ENCODE peak calls at places on chromosomes 1 and 21, in seven cellular contexts. Y, T, E, C, D, B and H are unnamed samples.

GRCh38 chr1:53567458-53568250 is 108.5 kb downstream of the DMRTB1 start:
- DNase-seq in Y (no peak), T (no peak), E (no peak), C (no peak), D (no peak), B (no peak), H (no peak)

GRCh38 chr1:94983343-94983742 is 56.4 kb upstream of the CNN3 start:
- DNase-seq in Y (peak; percentile 18), T (no peak), E (peak; percentile 88), C (no peak), D (no peak), B (no peak), H (no peak)

GRCh38 chr1:27301582-27302199 is 20.3 kb upstream of the TMEM222 start:
- DNase-seq in Y (no peak), T (no peak), E (no peak), C (no peak), D (no peak), B (no peak), H (no peak)

GRCh38 chr1:179788259-179788658 is 45.2 kb downstream of the FAM163A start:
- DNase-seq in Y (no peak), T (no peak), E (no peak), C (no peak), D (no peak), B (no peak), H (no peak)

GRCh38 chr1:193656841-193657240 is 470.4 kb upstream of the B3GALT2 start:
- DNase-seq in Y (no peak), T (no peak), E (peak; percentile 53), C (no peak), D (no peak), B (no peak), H (no peak)

GRCh38 chr1:110490791-110491451 is 28.1 kb downstream of the KCNA10 start:
- DNase-seq in Y (no peak), T (no peak), E (no peak), C (no peak), D (no peak), B (no peak), H (no peak)

GRCh38 chr1:92536593-92537332 is 50.0 kb upstream of the GFI1 start:
- DNase-seq in Y (no peak), T (peak; percentile 82), E (peak; percentile 65), C (no peak), D (no peak), B (peak; percentile 94), H (no peak)

GRCh38 chr1:36703526-36704208 is 221.0 kb upstream of the CSF3R start:
- DNase-seq in Y (peak; percentile 59), T (peak; percentile 5), E (peak; percentile 49), C (peak; percentile 93), D (peak; percentile 78), B (peak; percentile 57), H (peak; percentile 58)

GRCh38 chr21:46639489-46640386 is 4.3 kb downstream of the PRMT2 start:
- DNase-seq in Y (peak; percentile 34), T (no peak), E (peak; percentile 16), C (no peak), D (no peak), B (peak; percentile 15), H (no peak)

GRCh38 chr1:154623358-154623757 is 15.4 kb upstream of the ADAR start:
- DNase-seq in Y (no peak), T (no peak), E (no peak), C (no peak), D (no peak), B (no peak), H (no peak)

GRCh38 chr1:169119405-169119804 is 12.9 kb downstream of the ATP1B1 start:
- DNase-seq in Y (peak; percentile 91), T (no peak), E (peak; percentile 80), C (no peak), D (no peak), B (no peak), H (no peak)

GRCh38 chr1:225554216-225554812 is 98.6 kb downstream of the ENAH start:
- DNase-seq in Y (peak; percentile 32), T (no peak), E (peak; percentile 44), C (peak; percentile 22), D (no peak), B (peak; percentile 12), H (peak; percentile 18)

GRCh38 chr1:94539496-94539895 is 2.1 kb downstream of the F3 start:
- DNase-seq in Y (no peak), T (no peak), E (peak; percentile 55), C (no peak), D (no peak), B (no peak), H (no peak)

GRCh38 chr1:183580281-183580682 is 10.0 kb downstream of the NCF2 start:
- DNase-seq in Y (peak; percentile 71), T (no peak), E (no peak), C (no peak), D (peak; percentile 23), B (no peak), H (peak; percentile 48)

GRCh38 chr1:61141288-61142044 is 59.1 kb downstream of the NFIA start:
- DNase-seq in Y (peak; percentile 72), T (no peak), E (peak; percentile 35), C (no peak), D (no peak), B (peak; percentile 27), H (no peak)

GRCh38 chr1:150574260-150575071 is 4.9 kb downstream of the MCL1 start:
- DNase-seq in Y (no peak), T (no peak), E (no peak), C (no peak), D (no peak), B (no peak), H (no peak)

GRCh38 chr1:67571406-67571805 is 113.6 kb upstream of the GADD45A start:
- DNase-seq in Y (no peak), T (no peak), E (no peak), C (no peak), D (no peak), B (no peak), H (no peak)

GRCh38 chr21:33642896-33643657 is 776 bp downstream of the ITSN1 start:
- DNase-seq in Y (peak; percentile 12), T (no peak), E (peak; percentile 36), C (peak; percentile 50), D (no peak), B (no peak), H (no peak)

GRCh38 chr1:88697503-88697902 is 13.4 kb downstream of the PKN2 start:
- DNase-seq in Y (no peak), T (no peak), E (peak; percentile 36), C (no peak), D (no peak), B (no peak), H (no peak)

GRCh38 chr1:232922475-232922874 is 27.9 kb upstream of the NTPCR start:
- DNase-seq in Y (no peak), T (no peak), E (peak; percentile 36), C (no peak), D (no peak), B (no peak), H (no peak)

GRCh38 chr1:232927722-232928505 is 22.5 kb upstream of the NTPCR start:
- DNase-seq in Y (no peak), T (no peak), E (no peak), C (no peak), D (no peak), B (no peak), H (no peak)

GRCh38 chr1:232923739-232924386 is 26.5 kb upstream of the NTPCR start:
- DNase-seq in Y (no peak), T (peak; percentile 39), E (peak; percentile 44), C (no peak), D (no peak), B (no peak), H (no peak)

GRCh38 chr1:232921416-232921815 is 29.0 kb upstream of the NTPCR start:
- DNase-seq in Y (no peak), T (no peak), E (no peak), C (no peak), D (no peak), B (no peak), H (no peak)

GRCh38 chr1:232925421-232926202 is 24.8 kb upstream of the NTPCR start:
- DNase-seq in Y (no peak), T (no peak), E (no peak), C (no peak), D (no peak), B (no peak), H (no peak)
- TF ChIP-seq CEBPB in Y (no peak), T (no peak), E (no peak), C (no peak), D (no peak), B (no peak), H (no peak)

DNA sequence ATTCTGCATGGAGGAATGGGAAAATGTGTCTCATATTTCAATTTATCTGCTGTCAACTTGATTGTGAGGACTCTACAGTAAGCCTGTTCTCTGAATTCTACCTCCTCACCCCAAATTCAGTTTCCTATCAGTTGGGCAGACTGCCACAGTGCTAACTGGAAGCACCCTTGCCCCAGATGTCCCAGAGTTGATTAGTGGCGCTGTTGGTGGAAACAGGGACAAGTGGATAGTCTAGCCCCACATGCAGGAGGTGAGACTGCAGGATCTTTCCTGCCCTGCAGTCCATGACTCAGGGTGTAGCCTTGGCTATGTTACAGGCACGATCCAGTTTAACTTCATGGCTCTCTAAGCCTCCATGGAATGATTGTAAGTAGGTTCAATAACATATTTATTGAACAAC is 22.1 kb downstream of the ADAM30 start:
- DNase-seq in Y (no peak), T (no peak), E (no peak), C (no peak), D (no peak), B (no peak), H (no peak)
- TF ChIP-seq CEBPB in Y (no peak), T (no peak), E (no peak), C (no peak), D (no peak), B (no peak), H (no peak)

DNA sequence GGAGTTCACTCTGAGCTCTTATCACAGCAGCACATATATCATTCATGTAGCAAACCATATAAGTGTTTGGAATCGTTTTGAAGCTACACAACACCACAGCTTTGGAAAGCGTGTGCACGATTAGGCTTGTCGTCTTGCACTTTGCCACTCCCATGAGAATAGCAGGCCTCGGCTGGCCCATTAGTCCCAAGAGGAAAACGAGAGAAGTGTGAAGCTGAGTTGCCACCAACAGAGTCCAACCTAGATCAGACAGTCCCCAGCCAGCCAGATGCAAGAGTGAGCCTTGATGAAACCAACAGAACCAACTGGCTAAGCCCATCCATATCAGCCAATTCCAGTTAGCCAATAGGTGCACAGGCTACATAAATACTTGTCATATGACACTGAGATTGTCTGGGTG is 238.4 kb downstream of the C1orf94 start:
- DNase-seq in Y (no peak), T (no peak), E (no peak), C (no peak), D (no peak), B (no peak), H (no peak)
- TF ChIP-seq CEBPB in Y (no peak), T (no peak), E (no peak), C (no peak), D (no peak), B (no peak), H (no peak)

GRCh38 chr1:219931033-219931432 is 2.7 kb upstream of the SLC30A10 start:
- DNase-seq in Y (no peak), T (no peak), E (no peak), C (no peak), D (no peak), B (no peak), H (no peak)

GRCh38 chr1:219926363-219926998 is 1.9 kb downstream of the SLC30A10 start:
- DNase-seq in Y (no peak), T (no peak), E (no peak), C (peak; percentile 38), D (no peak), B (peak; percentile 75), H (no peak)

GRCh38 chr1:219928791-219929118 is 398 bp upstream of the SLC30A10 start:
- DNase-seq in Y (no peak), T (no peak), E (no peak), C (no peak), D (no peak), B (no peak), H (no peak)

GRCh38 chr1:219927298-219927955 is 930 bp downstream of the SLC30A10 start:
- DNase-seq in Y (no peak), T (no peak), E (no peak), C (no peak), D (no peak), B (no peak), H (no peak)

GRCh38 chr1:219927956-219928790 is at the start of gene SLC30A10:
- DNase-seq in Y (peak; percentile 18), T (no peak), E (no peak), C (peak; percentile 82), D (no peak), B (peak; percentile 4), H (no peak)
- TF ChIP-seq CEBPB in Y (no peak), T (no peak), E (no peak), C (no peak), D (no peak), B (no peak), H (no peak)